ENCODE peak calls at places on chromosome 9, in nine cellular contexts. T is AG09319; X is H1; R is lung; W is NCI-H146; U is retinal pigment epithelial cell; O is aorta; P is CD8-positive, alpha-beta memory T cell; S is amniotic stem cell. L is an unnamed sample.

GRCh38 chr9:19113964-19114679 is 11.4 kb upstream of the HAUS6 start:
- DNase-seq in X (no peak), T (no peak), R (no peak), P (no peak), W (no peak), S (no peak), U (no peak), O (no peak), L (peak)

GRCh38 chr9:113463418-113464285 is at the start of gene RGS3:
- DNase-seq in X (peak), O (peak), U (no peak), S (no peak), T (no peak), W (peak), R (peak), P (no peak), L (no peak)

GRCh38 chr9:107548298-107549142 is 59.0 kb upstream of the KLF4 start:
- DNase-seq in R (peak), W (no peak), U (no peak), P (no peak), S (peak), T (peak), X (no peak), O (peak), L (peak)

GRCh38 chr9:109574061-109574882 is 76.2 kb upstream of the PTPN3 start:
- DNase-seq in X (no peak), S (peak), O (no peak), T (peak), R (peak), P (no peak), W (peak), U (peak), L (peak)

GRCh38 chr9:113566712-113567071 is 103.2 kb downstream of the RGS3 start:
- DNase-seq in X (no peak), P (no peak), U (no peak), R (no peak), W (no peak), T (no peak), S (no peak), O (peak), L (no peak)

GRCh38 chr9:1362845-1363244 is 312.7 kb downstream of the DMRT2 start:
- DNase-seq in P (no peak), X (no peak), U (no peak), S (no peak), R (no peak), O (no peak), W (no peak), T (no peak), L (no peak)

GRCh38 chr9:80836013-80836412 is 853.3 kb downstream of the TLE1 start:
- DNase-seq in S (no peak), R (no peak), U (no peak), W (no peak), T (no peak), P (no peak), O (no peak), X (no peak), L (no peak)

GRCh38 chr9:114742947-114743346 is 61.0 kb upstream of the TEX48 start:
- DNase-seq in P (no peak), W (no peak), O (no peak), X (no peak), S (no peak), T (no peak), R (no peak), U (no peak), L (no peak)

GRCh38 chr9:101247297-101247696 is 137.5 kb downstream of the BAAT start:
- DNase-seq in W (no peak), O (no peak), P (no peak), U (no peak), S (no peak), X (no peak), R (no peak), T (no peak), L (no peak)

GRCh38 chr9:37324691-37325490 is 97.6 kb upstream of the GRHPR start:
- DNase-seq in P (no peak), U (no peak), T (no peak), S (no peak), O (no peak), W (no peak), X (no peak), R (no peak), L (no peak)

GRCh38 chr9:103804077-103804735 is 289.9 kb upstream of the SMC2 start:
- DNase-seq in X (no peak), U (no peak), O (no peak), R (no peak), W (no peak), T (no peak), P (no peak), S (no peak), L (no peak)